ENCODE peak calls at places on chromosomes 11 and 22, in six cellular contexts. F is lower leg skin, D is GM20000, U is A673, A is neural crest cell, Z is A549. L is an unnamed sample.

GRCh38 chr11:34192481-34193401 is 87.3 kb downstream of the NAT10 start:
- DNase-seq in F (peak; percentile 79), D (no peak), U (peak; percentile 88), A (no peak), Z (peak; percentile 52), L (peak; percentile 28)

GRCh38 chr11:64888761-64889511 is 10.5 kb upstream of the EHD1 start:
- DNase-seq in F (no peak), D (no peak), U (no peak), A (no peak), Z (peak; percentile 94), L (no peak)

GRCh38 chr11:34536056-34536455 is 22.5 kb upstream of the ELF5 start:
- DNase-seq in F (no peak), D (no peak), U (no peak), A (no peak), Z (no peak), L (no peak)

GRCh38 chr22:47172771-47173534 is 410.5 kb downstream of the TBC1D22A start:
- DNase-seq in F (no peak), D (no peak), U (no peak), A (no peak), Z (no peak), L (no peak)

GRCh38 chr22:45964926-45965564 is 11.9 kb downstream of the WNT7B start:
- DNase-seq in F (no peak), D (no peak), U (no peak), A (no peak), Z (no peak), L (no peak)

GRCh38 chr11:74019104-74019738 is 10.3 kb upstream of the UCP3 start:
- DNase-seq in F (no peak), D (no peak), U (no peak), A (no peak), Z (no peak), L (no peak)

GRCh38 chr22:30325724-30326703 is 727 bp downstream of the TBC1D10A start:
- DNase-seq in F (no peak), D (peak; percentile 50), U (no peak), A (no peak), Z (no peak), L (no peak)

GRCh38 chr22:17703811-17704210 is 65.3 kb downstream of the BCL2L13 start:
- DNase-seq in F (no peak), D (no peak), U (no peak), A (no peak), Z (no peak), L (no peak)

GRCh38 chr11:120346233-120346632 is 10.0 kb downstream of the ARHGEF12 start:
- DNase-seq in F (no peak), D (no peak), U (no peak), A (no peak), Z (no peak), L (no peak)

GRCh38 chr11:16226245-16226644 is 130.1 kb downstream of the SOX6 start:
- DNase-seq in F (no peak), D (no peak), U (peak; percentile 59), A (no peak), Z (peak; percentile 84), L (no peak)

GRCh38 chr22:41915035-41915782 is at the start of gene SHISA8:
- DNase-seq in F (no peak), D (peak; percentile 88), U (peak; percentile 73), A (no peak), Z (no peak), L (no peak)

GRCh38 chr22:44584256-44584902 is 86.3 kb upstream of the RTL6 start:
- DNase-seq in F (no peak), D (no peak), U (no peak), A (no peak), Z (no peak), L (peak; percentile 5)

GRCh38 chr22:32804036-32804435 is 2.5 kb downstream of the TIMP3 start:
- DNase-seq in F (no peak), D (no peak), U (no peak), A (no peak), Z (no peak), L (no peak)

GRCh38 chr11:2893021-2893528 is 7.5 kb upstream of the CDKN1C start:
- DNase-seq in F (no peak), D (no peak), U (no peak), A (no peak), Z (no peak), L (no peak)

GRCh38 chr22:43749473-43749872 is 62.6 kb downstream of the EFCAB6 start:
- DNase-seq in F (no peak), D (no peak), U (no peak), A (no peak), Z (no peak), L (no peak)

GRCh38 chr11:132895340-132895739 is 637.0 kb downstream of the OPCML start:
- DNase-seq in F (no peak), D (no peak), U (peak; percentile 67), A (no peak), Z (no peak), L (no peak)

GRCh38 chr11:2185324-2186085 is 13.9 kb upstream of the TH start:
- DNase-seq in F (no peak), D (no peak), U (no peak), A (no peak), Z (no peak), L (no peak)

DNA sequence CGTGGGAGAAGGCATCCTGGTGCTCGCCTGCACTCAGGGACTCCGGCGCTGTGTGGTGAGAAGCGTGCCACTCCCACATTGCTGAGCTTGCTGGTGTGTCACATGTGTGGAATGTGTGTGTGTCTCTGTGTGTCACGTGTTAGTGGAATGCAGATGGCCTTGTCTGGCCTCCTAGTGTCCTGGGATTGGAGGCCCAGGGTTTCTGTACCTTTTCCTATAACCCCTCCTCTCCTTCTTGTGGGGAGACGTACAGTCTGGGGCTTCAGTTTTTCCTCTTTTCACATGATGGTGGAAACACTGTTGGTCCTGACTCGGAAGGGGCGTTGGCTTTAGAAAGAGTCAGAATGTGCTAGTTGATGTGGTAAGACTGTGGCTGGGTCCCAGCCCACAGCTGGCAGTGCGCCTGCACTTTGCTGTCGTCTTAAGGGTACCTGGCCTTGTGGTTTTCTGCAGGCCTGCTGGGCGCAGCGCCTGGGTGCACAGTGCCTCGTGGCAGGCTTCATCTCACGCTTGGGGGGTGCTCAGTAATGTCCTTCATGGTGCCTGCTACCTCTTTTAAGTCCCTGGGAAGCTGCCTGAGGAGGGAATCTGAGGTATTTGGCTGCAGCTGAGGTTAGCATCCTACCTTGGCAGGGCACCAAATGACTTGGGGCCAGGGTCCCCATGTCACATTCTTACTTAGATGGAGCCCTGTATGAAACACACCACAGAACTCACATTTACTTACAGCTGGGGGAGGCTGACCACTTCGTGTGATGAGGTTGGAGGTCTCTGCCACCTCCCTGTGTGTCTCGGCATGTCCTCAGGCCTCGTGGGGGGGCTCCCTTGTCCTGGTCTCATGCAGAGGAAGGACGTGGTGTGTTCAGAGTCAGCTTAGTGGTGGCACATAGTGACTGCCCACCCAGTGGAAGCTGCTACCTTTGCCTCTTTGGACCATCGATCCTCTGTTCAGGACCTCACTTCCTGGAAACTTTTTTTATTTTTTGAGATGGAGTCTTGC is 61.9 kb downstream of the MED15 start:
- DNase-seq in F (peak; percentile 82), D (no peak), U (no peak), A (no peak), Z (peak; percentile 75), L (no peak)
- TF ChIP-seq CTCF in F (no peak), D (no peak), U (no peak), A (no peak), Z (no peak), L (no peak)

GRCh38 chr22:27724706-27725105 is 76.8 kb downstream of the MN1 start:
- DNase-seq in F (no peak), D (no peak), U (no peak), A (no peak), Z (no peak), L (no peak)

GRCh38 chr22:27724181-27724580 is 77.4 kb downstream of the MN1 start:
- DNase-seq in F (no peak), D (no peak), U (peak; percentile 30), A (no peak), Z (no peak), L (no peak)

GRCh38 chr22:27726344-27726725 is 75.2 kb downstream of the MN1 start:
- DNase-seq in F (no peak), D (no peak), U (no peak), A (no peak), Z (no peak), L (no peak)

GRCh38 chr22:27727673-27728451 is 73.7 kb downstream of the MN1 start:
- DNase-seq in F (no peak), D (no peak), U (no peak), A (no peak), Z (no peak), L (no peak)

GRCh38 chr22:27726726-27727449 is 74.7 kb downstream of the MN1 start:
- DNase-seq in F (peak; percentile 55), D (no peak), U (peak; percentile 88), A (no peak), Z (peak; percentile 77), L (no peak)
- TF ChIP-seq CTCF in F (no peak), D (no peak), U (no peak), A (no peak), Z (no peak), L (no peak)

DNA sequence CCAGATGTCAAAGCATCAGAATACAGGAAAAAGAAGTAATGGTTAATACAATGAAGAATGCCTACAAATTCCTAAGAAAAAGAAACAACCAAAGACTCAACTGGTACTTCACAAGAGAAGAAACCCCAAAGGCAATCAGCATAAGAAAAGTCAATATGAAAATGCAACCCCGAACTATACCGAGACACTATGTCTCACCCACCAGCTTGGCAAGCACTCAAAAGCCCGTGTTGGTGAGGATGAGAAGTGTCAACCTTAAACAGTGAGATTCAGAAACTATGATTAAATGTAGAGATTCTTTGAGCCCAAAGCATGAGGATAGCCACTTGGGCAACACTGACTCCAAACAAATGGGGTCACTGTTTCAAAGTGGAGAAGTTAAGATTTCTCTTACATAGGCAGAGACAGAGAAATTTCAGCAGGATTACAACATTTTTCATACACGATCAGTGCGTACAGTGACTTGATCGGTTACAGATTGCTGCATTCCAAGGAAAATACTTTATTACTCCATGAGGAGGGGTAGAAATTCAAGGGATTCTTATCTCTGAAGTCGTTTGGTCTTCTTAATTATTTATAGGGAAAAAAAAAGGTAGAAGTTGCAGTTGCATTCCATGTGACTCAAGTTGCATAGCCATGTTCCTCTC is 10.9 kb upstream of the SMIM38 start:
- DNase-seq in F (no peak), D (no peak), U (no peak), A (no peak), Z (no peak), L (no peak)
- TF ChIP-seq CTCF in F (no peak), D (no peak), U (no peak), A (no peak), Z (no peak), L (no peak)

GRCh38 chr11:27506200-27507182 is at the start of gene LIN7C:
- DNase-seq in F (peak; percentile 97), D (peak; percentile 89), U (peak; percentile 100), A (peak; percentile 79), Z (peak; percentile 96), L (peak; percentile 91)
- TF ChIP-seq CTCF in F (no peak), D (no peak), U (peak; percentile 37), A (no peak), Z (no peak), L (no peak)